ENCODE peak calls at places on chromosomes 7 and 10, in eight cellular contexts. A is IMR-90; L is fibroblast of lung; T is glutamatergic neuron; Y is CD4-positive, alpha-beta memory T cell; X is psoas muscle; V is activated CD8-positive, alpha-beta T cell treated with anti-CD3 and anti-CD28 coated beads, Interleukin-2, amount 10 ng/mL, durations not matched to agents 7 days and 5 days; U is NCI-H1105. R is an unnamed sample.

GRCh38 chr7:44155191-44156185 is 14.4 kb upstream of the MYL7 start:
- DNase-seq in A (no peak), Y (no peak), U (no peak), X (no peak), V (no peak), L (no peak), T (no peak), R (no peak)

GRCh38 chr7:84757756-84758155 is 429.1 kb downstream of the SEMA3D start:
- DNase-seq in Y (no peak), L (no peak), U (no peak), X (no peak), T (no peak), V (no peak), A (no peak), R (no peak)

GRCh38 chr7:71598553-71598952 is 466.6 kb downstream of the GALNT17 start:
- DNase-seq in T (no peak), A (no peak), Y (no peak), U (no peak), V (no peak), X (no peak), L (no peak), R (no peak)

GRCh38 chr10:97718178-97718577 is 4.6 kb downstream of the MARVELD1 start:
- DNase-seq in U (no peak), A (no peak), T (no peak), L (no peak), Y (no peak), X (no peak), V (no peak), R (no peak)

GRCh38 chr7:26987338-26987737 is 108.5 kb downstream of the HOXA1 start:
- DNase-seq in V (no peak), U (no peak), L (no peak), X (no peak), A (no peak), Y (no peak), T (no peak), R (no peak)

GRCh38 chr7:128791121-128791967 is 424 bp upstream of the CCDC136 start:
- DNase-seq in T (peak; percentile 85), V (peak; percentile 81), L (peak; percentile 48), X (peak; percentile 81), A (peak; percentile 38), U (peak; percentile 43), Y (peak; percentile 81), R (peak; percentile 47)

GRCh38 chr7:138239244-138239643 is 163.0 kb downstream of the AKR1D1 start:
- DNase-seq in X (no peak), T (no peak), V (no peak), L (peak; percentile 25), Y (no peak), U (no peak), A (no peak), R (peak; percentile 19)

GRCh38 chr10:110881905-110882304 is 10.2 kb downstream of the PDCD4 start:
- DNase-seq in X (no peak), L (no peak), Y (no peak), A (no peak), V (no peak), T (no peak), U (no peak), R (no peak)

GRCh38 chr7:98621573-98622482 is 4.7 kb downstream of the NPTX2 start:
- DNase-seq in X (no peak), U (no peak), Y (no peak), V (no peak), L (no peak), T (no peak), A (no peak), R (no peak)

GRCh38 chr7:49638166-49638565 is 135.3 kb upstream of the VWC2 start:
- DNase-seq in X (no peak), L (no peak), T (no peak), V (no peak), U (no peak), A (no peak), Y (no peak), R (no peak)

GRCh38 chr7:907158-907980 is 31.0 kb downstream of the GET4 start:
- DNase-seq in U (no peak), X (peak; percentile 54), T (no peak), A (no peak), L (no peak), Y (peak; percentile 47), V (peak; percentile 60), R (no peak)

GRCh38 chr7:152173372-152174070 is 148.0 kb downstream of the GALNT11 start:
- DNase-seq in Y (no peak), T (no peak), U (no peak), A (no peak), L (no peak), V (no peak), X (no peak), R (no peak)

GRCh38 chr7:64636386-64636785 is 29.5 kb upstream of the ZNF107 start:
- DNase-seq in A (no peak), Y (no peak), T (no peak), U (no peak), L (no peak), X (no peak), V (no peak), R (no peak)

GRCh38 chr7:142391191-142391992 is 133.5 kb upstream of the PRSS58 start:
- DNase-seq in A (peak; percentile 15), U (no peak), L (no peak), T (peak; percentile 88), Y (no peak), V (peak; percentile 57), X (no peak), R (peak; percentile 20)

GRCh38 chr7:47375121-47375551 is 206.8 kb downstream of the TNS3 start:
- DNase-seq in T (no peak), L (peak; percentile 19), U (no peak), V (no peak), A (peak; percentile 76), X (no peak), Y (no peak), R (no peak)

GRCh38 chr7:6202117-6202516 is 70.3 kb downstream of the CYTH3 start:
- DNase-seq in Y (no peak), U (no peak), X (peak; percentile 35), L (no peak), T (no peak), V (no peak), A (no peak), R (no peak)

GRCh38 chr7:141217938-141218337 is 144.1 kb downstream of the TMEM178B start:
- DNase-seq in A (no peak), V (no peak), U (no peak), L (no peak), Y (no peak), X (no peak), T (no peak), R (no peak)

GRCh38 chr10:28853195-28853594 is 175.9 kb downstream of the BAMBI start:
- DNase-seq in V (no peak), Y (no peak), U (no peak), L (peak; percentile 17), A (no peak), X (no peak), T (no peak), R (no peak)

GRCh38 chr10:125811251-125811650 is 11.8 kb downstream of the UROS start:
- DNase-seq in T (no peak), Y (no peak), U (no peak), X (no peak), V (no peak), L (no peak), A (no peak), R (no peak)

GRCh38 chr10:121860810-121861209 is 67.0 kb downstream of the ATE1 start:
- DNase-seq in Y (no peak), U (peak; percentile 37), X (no peak), A (no peak), L (no peak), T (no peak), V (no peak), R (no peak)

GRCh38 chr7:16421333-16422099 is at the start of gene CRPPA:
- DNase-seq in V (peak; percentile 47), T (peak; percentile 77), Y (peak; percentile 30), U (peak; percentile 27), X (peak; percentile 41), L (peak; percentile 53), A (peak; percentile 21), R (peak; percentile 45)

GRCh38 chr7:69893915-69894314 is 295.6 kb downstream of the AUTS2 start:
- DNase-seq in L (peak; percentile 24), T (no peak), V (no peak), X (no peak), A (no peak), Y (no peak), U (no peak), R (no peak)

GRCh38 chr10:71548494-71548846 is 151.8 kb downstream of the CDH23 start:
- DNase-seq in T (peak; percentile 78), Y (no peak), X (peak; percentile 28), V (peak; percentile 50), L (no peak), U (no peak), A (peak; percentile 0), R (no peak)

GRCh38 chr10:42961156-42961589 is 115.7 kb upstream of the RET start:
- DNase-seq in Y (no peak), U (no peak), V (peak; percentile 9), T (peak; percentile 4), X (no peak), A (no peak), L (no peak), R (no peak)

GRCh38 chr7:102260856-102261255 is 25.8 kb upstream of the SH2B2 start:
- DNase-seq in U (no peak), Y (no peak), X (no peak), T (no peak), L (peak; percentile 44), V (no peak), A (peak; percentile 68), R (no peak)

GRCh38 chr7:44291066-44291732 is 34.2 kb downstream of the CAMK2B start:
- DNase-seq in U (no peak), X (no peak), T (no peak), V (peak; percentile 11), A (peak; percentile 94), Y (no peak), L (peak; percentile 93), R (no peak)

GRCh38 chr7:2247141-2247985 is 5.3 kb downstream of the NUDT1 start:
- DNase-seq in V (peak; percentile 33), U (no peak), Y (no peak), L (no peak), T (peak; percentile 79), A (no peak), X (no peak), R (no peak)

GRCh38 chr10:131175891-131176290 is 135.6 kb downstream of the TCERG1L start:
- DNase-seq in L (no peak), T (no peak), Y (no peak), V (no peak), X (no peak), U (no peak), A (no peak), R (no peak)

GRCh38 chr7:7534031-7534430 is 1.6 kb downstream of the COL28A1 start:
- DNase-seq in L (no peak), X (no peak), V (no peak), U (no peak), T (no peak), Y (no peak), A (no peak), R (no peak)

GRCh38 chr7:135434047-135434446 is 75.9 kb downstream of the CNOT4 start:
- DNase-seq in L (no peak), A (no peak), X (no peak), U (no peak), V (no peak), Y (no peak), T (no peak), R (no peak)

GRCh38 chr7:91571601-91572000 is 307.4 kb downstream of the FZD1 start:
- DNase-seq in V (no peak), Y (no peak), U (no peak), X (no peak), T (no peak), L (no peak), A (no peak), R (no peak)

GRCh38 chr7:80136276-80137045 is 1.8 kb downstream of the GNAI1 start:
- DNase-seq in U (no peak), L (peak; percentile 50), T (no peak), V (no peak), X (no peak), Y (no peak), A (peak; percentile 63), R (peak; percentile 62)

GRCh38 chr7:1673581-1674102 is 3.6 kb downstream of the ELFN1 start:
- DNase-seq in U (no peak), A (no peak), V (no peak), L (no peak), Y (no peak), X (peak; percentile 9), T (no peak), R (no peak)

GRCh38 chr7:102284399-102284798 is 2.3 kb upstream of the SH2B2 start:
- DNase-seq in X (no peak), Y (peak; percentile 31), L (no peak), T (no peak), A (no peak), V (peak; percentile 28), U (no peak), R (no peak)